ENCODE peak calls at places on chromosomes 1 and 21, in nine cellular contexts. C is activated CD4-positive, CD25-positive, alpha-beta regulatory T cell; J is T follicular helper cell; A is transverse colon; Q is posterior vena cava; R is NCI-H1092 treated with DMSO at 0.1 percent for 48 hours; V is OCI-LY7; Z is stimulated activated CD4-positive, alpha-beta T cell treated with anti-CD3 and anti-CD28 coated beads, Interleukin-4, amount 100 ng/mL, for 48 hours; F is GM06990. E is an unnamed sample.

GRCh38 chr1:181497870-181498269 is 14.6 kb downstream of the CACNA1E start:
- DNase-seq in A (no peak), Q (no peak), Z (no peak), C (no peak), J (no peak), V (no peak), F (no peak), R (no peak), E (no peak)

GRCh38 chr1:107740574-107740973 is 224.4 kb downstream of the VAV3 start:
- DNase-seq in F (no peak), R (no peak), V (no peak), Z (no peak), A (no peak), C (no peak), Q (no peak), J (no peak), E (peak)

GRCh38 chr1:26037904-26038303 is 8.0 kb downstream of the SLC30A2 start:
- DNase-seq in V (no peak), Z (no peak), J (no peak), Q (no peak), C (no peak), R (no peak), A (no peak), F (no peak), E (no peak)

GRCh38 chr1:84387480-84388163 is 10.7 kb upstream of the DNASE2B start:
- DNase-seq in F (no peak), Q (no peak), Z (no peak), V (peak), A (no peak), J (no peak), R (peak), C (no peak), E (peak)

GRCh38 chr1:247906504-247907047 is 11.2 kb downstream of the OR2W3 start:
- DNase-seq in Z (no peak), A (peak), F (no peak), R (no peak), J (no peak), V (no peak), C (no peak), Q (no peak), E (peak)

GRCh38 chr1:182699673-182700350 is 15.4 kb upstream of the RGS8 start:
- DNase-seq in A (no peak), Q (no peak), Z (no peak), C (no peak), R (peak), V (no peak), F (no peak), J (no peak), E (no peak)

GRCh38 chr21:29025328-29025713 is 853 bp downstream of the USP16 start:
- DNase-seq in V (no peak), Z (no peak), F (no peak), C (no peak), J (no peak), A (no peak), Q (no peak), R (no peak), E (peak)

GRCh38 chr1:54153548-54154439 is 994 bp upstream of the CDCP2 start:
- DNase-seq in Q (peak), Z (no peak), J (no peak), V (no peak), A (peak), F (no peak), C (no peak), R (no peak), E (peak)

GRCh38 chr21:41966872-41967621 is 13.2 kb upstream of the C2CD2 start:
- DNase-seq in Z (no peak), J (no peak), A (no peak), F (no peak), V (no peak), C (no peak), Q (peak), R (no peak), E (no peak)

GRCh38 chr1:99599678-99600175 is 46.2 kb upstream of the PALMD start:
- DNase-seq in C (no peak), V (no peak), A (no peak), Q (peak), R (no peak), F (no peak), J (no peak), Z (no peak), E (peak)

GRCh38 chr1:2110191-2110737 is 60.1 kb downstream of the PRKCZ start:
- DNase-seq in Z (no peak), C (no peak), F (no peak), R (no peak), J (no peak), A (no peak), V (no peak), Q (no peak), E (no peak)

GRCh38 chr1:2202843-2203601 is 8.4 kb upstream of the FAAP20 start:
- DNase-seq in J (no peak), F (no peak), Z (no peak), R (no peak), C (no peak), A (no peak), V (no peak), Q (no peak), E (no peak)

GRCh38 chr1:205907794-205908193 is 35.5 kb downstream of the SLC26A9 start:
- DNase-seq in Z (no peak), C (no peak), J (no peak), V (peak), A (no peak), F (no peak), R (peak), Q (no peak), E (peak)

GRCh38 chr21:42040411-42041180 is 30.4 kb upstream of the ZBTB21 start:
- DNase-seq in J (no peak), C (no peak), Q (peak), R (no peak), V (no peak), F (no peak), A (no peak), Z (no peak), E (peak)

GRCh38 chr21:38965910-38966504 is 160.3 kb downstream of the ETS2 start:
- DNase-seq in A (peak), J (no peak), Q (peak), V (no peak), R (peak), F (no peak), C (no peak), Z (no peak), E (peak)

GRCh38 chr1:54987830-54988705 is 7.6 kb downstream of the TMEM61 start:
- DNase-seq in Z (no peak), V (no peak), R (no peak), F (no peak), A (no peak), C (no peak), Q (no peak), J (no peak), E (peak)

GRCh38 chr1:156852414-156852874 is 6.5 kb downstream of the INSRR start:
- DNase-seq in V (no peak), A (peak), C (no peak), J (no peak), R (peak), Z (no peak), Q (peak), F (no peak), E (no peak)

GRCh38 chr1:20401405-20402010 is 84.5 kb downstream of the CAMK2N1 start:
- DNase-seq in Z (no peak), J (no peak), F (no peak), Q (no peak), C (no peak), A (no peak), R (no peak), V (no peak), E (no peak)

GRCh38 chr1:188240772-188241406 is 1412.1 kb downstream of the PLA2G4A start:
- DNase-seq in R (no peak), C (no peak), A (no peak), V (no peak), F (no peak), J (no peak), Z (no peak), Q (no peak), E (no peak)

GRCh38 chr1:84851839-84852238 is 41.2 kb downstream of the LPAR3 start:
- DNase-seq in J (no peak), A (no peak), R (no peak), F (no peak), C (no peak), Q (no peak), Z (no peak), V (no peak), E (peak)

GRCh38 chr1:23799570-23800395 is 771 bp downstream of the GALE start:
- DNase-seq in R (peak), F (no peak), J (no peak), Z (no peak), A (peak), V (no peak), Q (peak), C (no peak), E (peak)

GRCh38 chr1:115669002-115669673 is 27.4 kb downstream of the VANGL1 start:
- DNase-seq in C (no peak), F (no peak), Q (no peak), V (no peak), A (no peak), Z (no peak), J (no peak), R (no peak), E (peak)

GRCh38 chr21:37855568-37856391 is 60.5 kb downstream of the KCNJ6 start:
- DNase-seq in R (no peak), C (no peak), Q (no peak), F (no peak), Z (no peak), J (no peak), V (no peak), A (no peak), E (peak)

GRCh38 chr1:38736399-38736798 is 123.2 kb downstream of the RRAGC start:
- DNase-seq in V (no peak), C (no peak), R (no peak), F (no peak), Z (no peak), J (no peak), Q (no peak), A (no peak), E (no peak)

GRCh38 chr1:230427981-230428380 is 1.8 kb upstream of the PGBD5 start:
- DNase-seq in C (no peak), V (no peak), J (no peak), A (no peak), Q (no peak), R (no peak), Z (no peak), F (no peak), E (no peak)

GRCh38 chr1:111789077-111789476 is 33.4 kb downstream of the DDX20 start:
- DNase-seq in V (no peak), Q (no peak), C (no peak), R (no peak), Z (no peak), F (no peak), J (no peak), A (no peak), E (no peak)

GRCh38 chr1:99829269-99829668 is 20.9 kb upstream of the AGL start:
- DNase-seq in R (no peak), V (no peak), J (no peak), Q (no peak), C (no peak), A (no peak), Z (no peak), F (no peak), E (no peak)

GRCh38 chr1:159092398-159092760 is 15.8 kb upstream of the AIM2 start:
- DNase-seq in A (no peak), J (no peak), R (no peak), Z (no peak), C (no peak), F (no peak), Q (no peak), V (no peak), E (no peak)

GRCh38 chr1:154353460-154353904 is 28.2 kb downstream of the ATP8B2 start:
- DNase-seq in J (no peak), Z (no peak), F (no peak), Q (no peak), C (no peak), V (peak), R (no peak), A (peak), E (peak)

GRCh38 chr1:111570781-111571181 is 48.8 kb upstream of the RAP1A start:
- DNase-seq in V (peak), Q (no peak), R (no peak), C (peak), F (no peak), A (peak), Z (peak), J (peak), E (peak)

GRCh38 chr1:9110669-9111356 is 18.1 kb downstream of the GPR157 start:
- DNase-seq in J (peak), C (peak), R (peak), V (peak), Z (peak), Q (peak), F (peak), A (peak), E (peak)

GRCh38 chr1:226332947-226333346 is 24.0 kb upstream of the LIN9 start:
- DNase-seq in V (peak), R (no peak), Z (no peak), F (no peak), Q (no peak), A (no peak), J (no peak), C (no peak), E (no peak)

E was measured in kidney tubule cell.